ENCODE peak calls at places on chromosomes 7 and 10, in six cellular contexts. U is AG10803; Y is CD4-positive, alpha-beta T cell; E is A549; R is AG08395; S is activated CD4-positive, alpha-beta memory T cell treated with anti-CD3 and anti-CD28 coated beads for 36 hours. B is an unnamed sample.

GRCh38 chr10:52674474-52674873 is 98.1 kb downstream of the MBL2 start:
- DNase-seq in S (no peak), E (no peak), U (no peak), R (no peak), Y (no peak), B (no peak)

GRCh38 chr10:110420401-110421193 is 77.1 kb upstream of the DUSP5 start:
- DNase-seq in S (peak), U (peak), Y (no peak), R (peak), E (peak), B (no peak)

GRCh38 chr7:904847-905246 is 28.5 kb downstream of the GET4 start:
- DNase-seq in Y (no peak), U (peak), S (no peak), E (no peak), R (peak), B (no peak)

GRCh38 chr7:143003393-143004051 is 23.4 kb downstream of the OR9A2 start:
- DNase-seq in R (peak), U (peak), S (peak), Y (peak), E (peak), B (no peak)

GRCh38 chr7:47423196-47423595 is 158.7 kb downstream of the TNS3 start:
- DNase-seq in E (no peak), Y (no peak), U (no peak), S (no peak), R (no peak), B (no peak)

GRCh38 chr10:103716206-103717160 is 138.9 kb downstream of the SH3PXD2A start:
- DNase-seq in E (no peak), R (no peak), Y (no peak), U (peak), S (no peak), B (no peak)

GRCh38 chr10:103510791-103511757 is 17.6 kb downstream of the NEURL1 start:
- DNase-seq in U (no peak), E (no peak), Y (no peak), S (no peak), R (peak), B (no peak)

GRCh38 chr10:95508730-95509129 is 52.4 kb downstream of the SORBS1 start:
- DNase-seq in U (peak), Y (no peak), S (no peak), R (no peak), E (no peak), B (no peak)

GRCh38 chr7:116525298-116525912 is 569 bp downstream of the CAV1 start:
- DNase-seq in R (no peak), E (peak), Y (peak), U (no peak), S (peak), B (no peak)